ENCODE peak calls at places on chromosome 15, in seven cellular contexts. P is AG04450, S is WTC11, F is small intestine, C is substantia nigra, D is colonic mucosa, N is GM12865. A is an unnamed sample.

GRCh38 chr15:37034392-37034791 is 66.0 kb downstream of the MEIS2 start:
- DNase-seq in P (no peak), S (no peak), F (no peak), C (no peak), D (no peak), N (peak), A (no peak)

GRCh38 chr15:41829959-41830646 is 2.2 kb downstream of the JMJD7 start:
- DNase-seq in P (no peak), S (no peak), F (no peak), C (no peak), D (no peak), N (no peak), A (no peak)

GRCh38 chr15:26098801-26099200 is 235.7 kb upstream of the ATP10A start:
- DNase-seq in P (no peak), S (no peak), F (no peak), C (no peak), D (no peak), N (no peak), A (no peak)

GRCh38 chr15:72195101-72195511 is 2.5 kb downstream of the GRAMD2A start:
- DNase-seq in P (no peak), S (no peak), F (no peak), C (no peak), D (no peak), N (peak), A (peak)

GRCh38 chr15:44568338-44568737 is 31.4 kb downstream of the EIF3J start:
- DNase-seq in P (no peak), S (no peak), F (no peak), C (no peak), D (no peak), N (no peak), A (no peak)

GRCh38 chr15:99438691-99439523 is 126.9 kb upstream of the MEF2A start:
- DNase-seq in P (no peak), S (no peak), F (no peak), C (no peak), D (no peak), N (no peak), A (no peak)

GRCh38 chr15:93327364-93327763 is 238.4 kb upstream of the RGMA start:
- DNase-seq in P (no peak), S (no peak), F (no peak), C (no peak), D (no peak), N (no peak), A (no peak)

GRCh38 chr15:40702077-40702476 is 7.1 kb downstream of the RAD51 start:
- DNase-seq in P (no peak), S (no peak), F (no peak), C (no peak), D (no peak), N (peak), A (no peak)

GRCh38 chr15:93826798-93827197 is 404.6 kb upstream of the MCTP2 start:
- DNase-seq in P (no peak), S (no peak), F (no peak), C (no peak), D (no peak), N (no peak), A (no peak)

GRCh38 chr15:66711260-66711659 is 9.2 kb downstream of the SMAD6 start:
- DNase-seq in P (no peak), S (no peak), F (no peak), C (no peak), D (no peak), N (no peak), A (no peak)

GRCh38 chr15:72800819-72801481 is 17.4 kb upstream of the ADPGK start:
- DNase-seq in P (no peak), S (no peak), F (no peak), C (no peak), D (no peak), N (no peak), A (no peak)

GRCh38 chr15:74995779-74996765 is 709 bp downstream of the SCAMP5 start:
- DNase-seq in P (no peak), S (peak), F (peak), C (no peak), D (peak), N (no peak), A (peak)

GRCh38 chr15:93235926-93236781 is 147.1 kb upstream of the RGMA start:
- DNase-seq in P (no peak), S (no peak), F (peak), C (no peak), D (peak), N (no peak), A (peak)

GRCh38 chr15:58190419-58190818 is 52.2 kb downstream of the AQP9 start:
- DNase-seq in P (no peak), S (no peak), F (no peak), C (no peak), D (no peak), N (no peak), A (no peak)

GRCh38 chr15:66151809-66152208 is 101.7 kb downstream of the MEGF11 start:
- DNase-seq in P (no peak), S (peak), F (peak), C (no peak), D (peak), N (no peak), A (no peak)

GRCh38 chr15:63497642-63498100 is 6.7 kb upstream of the USP3 start:
- DNase-seq in P (no peak), S (no peak), F (peak), C (no peak), D (no peak), N (peak), A (peak)

GRCh38 chr15:49331951-49332350 is 91.1 kb upstream of the FGF7 start:
- DNase-seq in P (no peak), S (no peak), F (no peak), C (no peak), D (no peak), N (no peak), A (no peak)

GRCh38 chr15:72173401-72173800 is 24.2 kb downstream of the GRAMD2A start:
- DNase-seq in P (no peak), S (no peak), F (no peak), C (no peak), D (no peak), N (no peak), A (no peak)

GRCh38 chr15:39127925-39128617 is 452.8 kb upstream of the THBS1 start:
- DNase-seq in P (peak), S (no peak), F (peak), C (no peak), D (peak), N (no peak), A (no peak)

GRCh38 chr15:60649845-60650548 is 171.1 kb upstream of the ICE2 start:
- DNase-seq in P (no peak), S (peak), F (peak), C (no peak), D (no peak), N (peak), A (no peak)

GRCh38 chr15:83613146-83613635 is 40.7 kb upstream of the ADAMTSL3 start:
- DNase-seq in P (no peak), S (no peak), F (no peak), C (no peak), D (no peak), N (no peak), A (no peak)

GRCh38 chr15:101105059-101105851 is 146.6 kb downstream of the CHSY1 start:
- DNase-seq in P (no peak), S (no peak), F (no peak), C (no peak), D (no peak), N (no peak), A (no peak)

GRCh38 chr15:81292516-81293001 is 31.4 kb downstream of the STARD5 start:
- DNase-seq in P (no peak), S (no peak), F (no peak), C (no peak), D (no peak), N (peak), A (no peak)

GRCh38 chr15:65856821-65857455 is 12.4 kb upstream of the RAB11A start:
- DNase-seq in P (no peak), S (peak), F (peak), C (no peak), D (peak), N (peak), A (peak)

GRCh38 chr15:36645106-36645505 is 65.7 kb downstream of the CDIN1 start:
- DNase-seq in P (no peak), S (no peak), F (peak), C (no peak), D (no peak), N (no peak), A (no peak)

GRCh38 chr15:70200003-70200410 is 102.3 kb upstream of the TLE3 start:
- DNase-seq in P (no peak), S (no peak), F (no peak), C (no peak), D (no peak), N (no peak), A (no peak)

GRCh38 chr15:82135645-82136044 is 89.8 kb upstream of the MEX3B start:
- DNase-seq in P (no peak), S (no peak), F (no peak), C (no peak), D (no peak), N (no peak), A (no peak)

GRCh38 chr15:70323111-70323851 is 225.6 kb upstream of the TLE3 start:
- DNase-seq in P (no peak), S (no peak), F (no peak), C (no peak), D (no peak), N (no peak), A (no peak)

GRCh38 chr15:74768771-74769342 is 13.0 kb upstream of the CSK start:
- DNase-seq in P (no peak), S (peak), F (peak), C (peak), D (peak), N (peak), A (no peak)

GRCh38 chr15:58039260-58040035 is 26.1 kb downstream of the ALDH1A2 start:
- DNase-seq in P (no peak), S (no peak), F (peak), C (no peak), D (no peak), N (no peak), A (no peak)

GRCh38 chr15:83380682-83381081 is 66.5 kb upstream of the SH3GL3 start:
- DNase-seq in P (no peak), S (peak), F (peak), C (peak), D (peak), N (peak), A (peak)

GRCh38 chr15:48681274-48681840 is 35.8 kb upstream of the FBN1 start:
- DNase-seq in P (no peak), S (no peak), F (peak), C (no peak), D (no peak), N (no peak), A (no peak)

GRCh38 chr15:73681073-73681472 is 3.1 kb upstream of the CD276 start:
- DNase-seq in P (no peak), S (no peak), F (no peak), C (no peak), D (no peak), N (no peak), A (no peak)

GRCh38 chr15:43325039-43325438 is 5.3 kb downstream of the LCMT2 start:
- DNase-seq in P (no peak), S (no peak), F (no peak), C (no peak), D (no peak), N (no peak), A (no peak)

GRCh38 chr15:48811325-48811938 is 563 bp upstream of the CEP152 start:
- DNase-seq in P (no peak), S (no peak), F (peak), C (no peak), D (peak), N (no peak), A (no peak)

GRCh38 chr15:44009056-44009455 is 182.3 kb downstream of the WDR76 start:
- DNase-seq in P (peak), S (no peak), F (peak), C (no peak), D (no peak), N (no peak), A (no peak)